ENCODE peak calls at places on chromosomes 5 and 9, in five cellular contexts. O is fibroblast of lung, R is neural progenitor cell, W is HCT116, F is DND-41. Z is an unnamed sample.

GRCh38 chr9:110714314-110714713 is 45.7 kb downstream of the MUSK start:
- DNase-seq in O (peak), R (no peak), W (no peak), F (no peak), Z (no peak)

GRCh38 chr5:54644226-54644625 is 126.7 kb downstream of the SNX18 start:
- DNase-seq in O (peak), R (no peak), W (peak), F (no peak), Z (no peak)

GRCh38 chr9:115369322-115369957 is 251.5 kb upstream of the TNC start:
- DNase-seq in O (peak), R (no peak), W (no peak), F (no peak), Z (peak)

GRCh38 chr9:136947955-136948510 is 3.0 kb downstream of the C8G start:
- DNase-seq in O (no peak), R (peak), W (peak), F (no peak), Z (no peak)

GRCh38 chr5:180866296-180866695 is 5.2 kb upstream of the ZFP62 start:
- DNase-seq in O (no peak), R (no peak), W (no peak), F (no peak), Z (no peak)

GRCh38 chr5:126007841-126008240 is 415.4 kb upstream of the GRAMD2B start:
- DNase-seq in O (peak), R (no peak), W (no peak), F (no peak), Z (no peak)

GRCh38 chr5:20359377-20359776 is 371.4 kb upstream of the CDH18 start:
- DNase-seq in O (no peak), R (no peak), W (no peak), F (no peak), Z (no peak)

GRCh38 chr5:82975396-82975795 is 101.8 kb downstream of the TMEM167A start:
- DNase-seq in O (no peak), R (peak), W (no peak), F (peak), Z (no peak)

GRCh38 chr5:135235551-135236100 is 163.4 kb downstream of the MACROH2A1 start:
- DNase-seq in O (no peak), R (no peak), W (no peak), F (no peak), Z (no peak)

GRCh38 chr5:133445744-133446143 is 166.6 kb downstream of the FSTL4 start:
- DNase-seq in O (no peak), R (no peak), W (no peak), F (no peak), Z (no peak)

GRCh38 chr9:129164246-129164930 is 13.7 kb downstream of the IER5L start:
- DNase-seq in O (peak), R (peak), W (no peak), F (no peak), Z (no peak)

GRCh38 chr5:142322747-142323479 is 1.9 kb downstream of the SPRY4 start:
- DNase-seq in O (peak), R (peak), W (no peak), F (no peak), Z (peak)

GRCh38 chr9:117750401-117750800 is 46.2 kb downstream of the TLR4 start:
- DNase-seq in O (no peak), R (no peak), W (no peak), F (no peak), Z (no peak)

GRCh38 chr5:59645380-59645779 is 248.1 kb downstream of the PDE4D start:
- DNase-seq in O (no peak), R (no peak), W (no peak), F (no peak), Z (no peak)

GRCh38 chr5:143527808-143528207 is 124.3 kb upstream of the NR3C1 start:
- DNase-seq in O (peak), R (no peak), W (no peak), F (peak), Z (no peak)

GRCh38 chr5:143135832-143136551 is 267.5 kb downstream of the NR3C1 start:
- DNase-seq in O (peak), R (no peak), W (no peak), F (no peak), Z (no peak)

DNA sequence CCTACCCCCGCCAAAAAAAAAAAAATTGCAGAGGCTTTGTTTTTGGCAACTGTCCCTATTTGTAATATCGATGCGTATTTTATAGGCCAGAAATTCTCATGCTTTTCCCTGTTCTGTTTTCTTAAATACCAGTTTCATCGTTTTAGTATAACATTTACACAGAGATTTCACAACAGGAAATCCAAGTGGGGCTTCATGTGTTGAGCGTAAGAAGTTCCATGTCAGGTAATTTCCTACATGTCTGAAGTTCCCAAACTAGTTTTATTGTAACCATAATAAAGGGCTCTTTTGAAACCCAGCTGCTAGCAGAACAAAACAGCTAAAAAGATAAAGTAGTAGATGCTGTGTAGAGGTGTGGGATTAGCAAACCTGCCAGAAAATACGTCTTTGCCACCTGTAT is 4.2 kb downstream of the SMC5 start:
- DNase-seq in O (peak), R (no peak), W (no peak), F (no peak), Z (no peak)
- H3K9ac ChIP-seq in O (no peak), R (no peak), W (no peak), F (no peak), Z (no peak)

DNA sequence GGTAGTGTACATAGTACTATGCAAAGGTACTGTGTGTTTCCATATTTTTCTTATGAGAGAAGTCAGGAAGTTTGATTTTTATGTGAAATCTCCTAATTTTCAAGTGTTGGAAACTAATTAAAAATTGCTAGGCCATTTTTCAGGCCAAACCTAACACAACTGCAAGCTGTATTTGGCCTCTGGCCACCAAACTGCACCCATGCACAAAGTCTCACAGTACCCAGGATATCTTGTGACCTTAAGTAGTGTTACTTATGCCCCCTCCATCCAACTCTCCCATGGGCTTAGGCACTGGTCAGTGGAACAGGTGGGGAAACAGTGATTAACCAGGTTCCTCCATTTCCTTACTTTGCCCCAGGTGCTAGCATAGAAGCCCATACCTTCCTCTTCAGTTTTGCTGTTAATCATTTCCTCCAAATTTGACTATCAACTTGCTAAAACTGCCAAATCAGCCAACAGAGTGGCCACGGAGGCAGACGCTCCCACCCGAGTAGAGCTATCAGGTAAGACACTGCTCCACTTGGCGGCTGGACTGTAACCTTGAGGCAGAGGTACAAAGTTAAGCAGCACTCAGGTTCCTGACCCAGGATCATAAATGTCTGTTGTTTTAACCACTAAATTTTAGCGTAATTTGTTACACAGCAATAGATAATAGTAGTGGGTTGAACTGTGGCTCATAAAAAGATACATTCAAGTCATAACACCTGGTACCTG is 19.5 kb upstream of the KIF27 start:
- DNase-seq in O (no peak), R (no peak), W (no peak), F (no peak), Z (no peak)
- H3K9ac ChIP-seq in O (no peak), R (no peak), W (no peak), F (no peak), Z (no peak)

DNA sequence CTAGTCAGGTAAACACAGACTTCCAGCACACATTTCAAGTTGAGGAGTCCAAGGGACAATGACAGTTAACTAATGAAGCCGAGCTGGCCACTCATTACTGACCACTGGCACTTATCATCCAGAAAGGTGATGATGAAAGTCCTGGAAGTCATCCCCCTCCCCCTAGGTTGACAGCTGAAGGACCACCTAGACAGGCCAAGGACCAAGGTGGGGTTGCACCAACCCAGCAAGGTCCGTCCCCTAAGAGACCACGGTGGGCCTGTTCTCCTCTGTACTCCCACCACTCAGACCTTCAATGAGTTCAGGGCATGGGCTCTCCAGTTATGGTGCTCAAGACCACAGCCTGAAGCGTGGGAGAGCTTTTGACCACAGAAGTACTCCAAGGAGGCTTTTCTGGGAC is 13.2 kb downstream of the P4HA2 start:
- DNase-seq in O (no peak), R (no peak), W (no peak), F (no peak), Z (no peak)
- H3K9ac ChIP-seq in O (no peak), R (no peak), W (no peak), F (no peak), Z (no peak)

GRCh38 chr9:92530893-92531292 is 4.9 kb downstream of the ECM2 start:
- DNase-seq in O (no peak), R (no peak), W (no peak), F (no peak), Z (no peak)

GRCh38 chr9:92538541-92538940 is 2.8 kb upstream of the ECM2 start:
- DNase-seq in O (peak), R (no peak), W (no peak), F (no peak), Z (no peak)

GRCh38 chr9:92535940-92536850 is at the start of gene ECM2:
- DNase-seq in O (peak), R (no peak), W (no peak), F (no peak), Z (peak)

GRCh38 chr9:92529124-92529523 is 6.7 kb downstream of the ECM2 start:
- DNase-seq in O (no peak), R (no peak), W (no peak), F (no peak), Z (no peak)

GRCh38 chr9:92534199-92535159 is 1.3 kb downstream of the ECM2 start:
- DNase-seq in O (no peak), R (peak), W (no peak), F (no peak), Z (no peak)
- H3K9ac ChIP-seq in O (no peak), R (no peak), W (no peak), F (no peak), Z (peak)

GRCh38 chr9:124831642-124832364 is 21.5 kb upstream of the WDR38 start:
- DNase-seq in O (no peak), R (no peak), W (no peak), F (no peak), Z (no peak)
- H3K9ac ChIP-seq in O (no peak), R (no peak), W (no peak), F (no peak), Z (peak)

Z was measured in SK-N-MC.